ENCODE peak calls at places on chromosomes 3 and 15, in five cellular contexts. One of them, this sample, is unnamed.

GRCh38 chr3:171333784-171334464 is 126.3 kb downstream of the TNIK start:
- ATAC-seq in mucosa of descending colon: no peak
- ATAC-seq in right cardiac atrium: peak; percentile 40
- ATAC-seq in CD4-positive, alpha-beta T cell: no peak
- ATAC-seq in Right ventricle myocardium inferior: peak; percentile 44
- ATAC-seq in this sample: no peak

GRCh38 chr15:69532066-69532465 is 79.4 kb downstream of the RPLP1 start:
- ATAC-seq in mucosa of descending colon: no peak
- ATAC-seq in CD4-positive, alpha-beta T cell: no peak
- ATAC-seq in Right ventricle myocardium inferior: peak; percentile 5
- ATAC-seq in right cardiac atrium: no peak
- ATAC-seq in this sample: no peak

GRCh38 chr3:15647629-15648167 is 46.2 kb downstream of the BTD start:
- ATAC-seq in CD4-positive, alpha-beta T cell: peak; percentile 93
- ATAC-seq in right cardiac atrium: peak; percentile 46
- ATAC-seq in mucosa of descending colon: peak; percentile 76
- ATAC-seq in Right ventricle myocardium inferior: peak; percentile 15
- ATAC-seq in this sample: peak; percentile 29

GRCh38 chr3:186367631-186368030 is 5.6 kb upstream of the DGKG start:
- ATAC-seq in right cardiac atrium: no peak
- ATAC-seq in Right ventricle myocardium inferior: no peak
- ATAC-seq in mucosa of descending colon: peak; percentile 70
- ATAC-seq in CD4-positive, alpha-beta T cell: no peak
- ATAC-seq in this sample: no peak

GRCh38 chr15:68729789-68730201 is 90.9 kb downstream of the ANP32A start:
- ATAC-seq in Right ventricle myocardium inferior: peak; percentile 70
- ATAC-seq in CD4-positive, alpha-beta T cell: no peak
- ATAC-seq in mucosa of descending colon: no peak
- ATAC-seq in right cardiac atrium: peak; percentile 85
- ATAC-seq in this sample: peak; percentile 35

GRCh38 chr15:61032600-61033286 is 196.4 kb downstream of the RORA start:
- ATAC-seq in right cardiac atrium: no peak
- ATAC-seq in Right ventricle myocardium inferior: no peak
- ATAC-seq in mucosa of descending colon: peak; percentile 90
- ATAC-seq in CD4-positive, alpha-beta T cell: no peak
- ATAC-seq in this sample: no peak

GRCh38 chr15:50113187-50113505 is 5.9 kb downstream of the ATP8B4 start:
- ATAC-seq in CD4-positive, alpha-beta T cell: no peak
- ATAC-seq in Right ventricle myocardium inferior: peak; percentile 58
- ATAC-seq in mucosa of descending colon: peak; percentile 37
- ATAC-seq in right cardiac atrium: peak; percentile 26
- ATAC-seq in this sample: no peak

GRCh38 chr3:127480196-127480933 is 110.2 kb downstream of the TPRA1 start:
- ATAC-seq in Right ventricle myocardium inferior: no peak
- ATAC-seq in CD4-positive, alpha-beta T cell: no peak
- ATAC-seq in mucosa of descending colon: no peak
- ATAC-seq in right cardiac atrium: peak; percentile 73
- ATAC-seq in this sample: no peak

GRCh38 chr3:173913985-173914421 is 516.5 kb downstream of the NLGN1 start:
- ATAC-seq in Right ventricle myocardium inferior: no peak
- ATAC-seq in right cardiac atrium: no peak
- ATAC-seq in mucosa of descending colon: no peak
- ATAC-seq in CD4-positive, alpha-beta T cell: no peak
- ATAC-seq in this sample: no peak

GRCh38 chr15:33029247-33029646 is 165.3 kb downstream of the FMN1 start:
- ATAC-seq in right cardiac atrium: no peak
- ATAC-seq in mucosa of descending colon: peak; percentile 58
- ATAC-seq in Right ventricle myocardium inferior: peak; percentile 76
- ATAC-seq in CD4-positive, alpha-beta T cell: no peak
- ATAC-seq in this sample: no peak

GRCh38 chr15:64137226-64137833 is 14.2 kb upstream of the SNX22 start:
- ATAC-seq in right cardiac atrium: peak; percentile 72
- ATAC-seq in Right ventricle myocardium inferior: peak; percentile 46
- ATAC-seq in CD4-positive, alpha-beta T cell: peak; percentile 51
- ATAC-seq in mucosa of descending colon: peak; percentile 53
- ATAC-seq in this sample: peak; percentile 28

GRCh38 chr3:169952045-169952444 is 14.6 kb upstream of the SEC62 start:
- ATAC-seq in mucosa of descending colon: peak; percentile 49
- ATAC-seq in CD4-positive, alpha-beta T cell: no peak
- ATAC-seq in Right ventricle myocardium inferior: no peak
- ATAC-seq in right cardiac atrium: no peak
- ATAC-seq in this sample: no peak

GRCh38 chr3:186220365-186220764 is 111.5 kb upstream of the ETV5 start:
- ATAC-seq in mucosa of descending colon: no peak
- ATAC-seq in right cardiac atrium: no peak
- ATAC-seq in CD4-positive, alpha-beta T cell: no peak
- ATAC-seq in Right ventricle myocardium inferior: no peak
- ATAC-seq in this sample: peak; percentile 91

GRCh38 chr3:62214850-62215249 is 158.5 kb downstream of the FEZF2 start:
- ATAC-seq in mucosa of descending colon: peak; percentile 35
- ATAC-seq in right cardiac atrium: no peak
- ATAC-seq in Right ventricle myocardium inferior: no peak
- ATAC-seq in CD4-positive, alpha-beta T cell: no peak
- ATAC-seq in this sample: no peak

GRCh38 chr15:56765252-56765651 is 31.9 kb upstream of the ZNF280D start:
- ATAC-seq in CD4-positive, alpha-beta T cell: no peak
- ATAC-seq in Right ventricle myocardium inferior: no peak
- ATAC-seq in mucosa of descending colon: no peak
- ATAC-seq in right cardiac atrium: no peak
- ATAC-seq in this sample: no peak

GRCh38 chr3:123818921-123819429 is 65.2 kb downstream of the MYLK start:
- ATAC-seq in right cardiac atrium: no peak
- ATAC-seq in Right ventricle myocardium inferior: no peak
- ATAC-seq in mucosa of descending colon: peak; percentile 78
- ATAC-seq in CD4-positive, alpha-beta T cell: no peak
- ATAC-seq in this sample: peak; percentile 86

GRCh38 chr3:145943994-145944393 is 217.0 kb downstream of the PLOD2 start:
- ATAC-seq in Right ventricle myocardium inferior: no peak
- ATAC-seq in CD4-positive, alpha-beta T cell: no peak
- ATAC-seq in right cardiac atrium: no peak
- ATAC-seq in mucosa of descending colon: no peak
- ATAC-seq in this sample: no peak

GRCh38 chr3:114872588-114872987 is 274.5 kb downstream of the ZBTB20 start:
- ATAC-seq in CD4-positive, alpha-beta T cell: no peak
- ATAC-seq in right cardiac atrium: no peak
- ATAC-seq in mucosa of descending colon: no peak
- ATAC-seq in Right ventricle myocardium inferior: peak; percentile 34
- ATAC-seq in this sample: no peak

GRCh38 chr3:186025161-186025560 is 83.7 kb downstream of the ETV5 start:
- ATAC-seq in right cardiac atrium: no peak
- ATAC-seq in Right ventricle myocardium inferior: no peak
- ATAC-seq in mucosa of descending colon: no peak
- ATAC-seq in CD4-positive, alpha-beta T cell: no peak
- ATAC-seq in this sample: no peak

GRCh38 chr3:123442908-123443307 is 6.0 kb downstream of the ADCY5 start:
- ATAC-seq in CD4-positive, alpha-beta T cell: no peak
- ATAC-seq in mucosa of descending colon: no peak
- ATAC-seq in right cardiac atrium: no peak
- ATAC-seq in Right ventricle myocardium inferior: peak; percentile 33
- ATAC-seq in this sample: no peak

GRCh38 chr3:193704431-193704830 is 111.4 kb downstream of the OPA1 start:
- ATAC-seq in mucosa of descending colon: no peak
- ATAC-seq in Right ventricle myocardium inferior: no peak
- ATAC-seq in right cardiac atrium: no peak
- ATAC-seq in CD4-positive, alpha-beta T cell: no peak
- ATAC-seq in this sample: no peak

GRCh38 chr3:99760602-99761001 is 57.1 kb upstream of the CMSS1 start:
- ATAC-seq in mucosa of descending colon: no peak
- ATAC-seq in Right ventricle myocardium inferior: peak; percentile 89
- ATAC-seq in CD4-positive, alpha-beta T cell: no peak
- ATAC-seq in right cardiac atrium: peak; percentile 77
- ATAC-seq in this sample: no peak

GRCh38 chr3:192906940-192907339 is 10.7 kb downstream of the MB21D2 start:
- ATAC-seq in right cardiac atrium: no peak
- ATAC-seq in CD4-positive, alpha-beta T cell: no peak
- ATAC-seq in mucosa of descending colon: no peak
- ATAC-seq in Right ventricle myocardium inferior: no peak
- ATAC-seq in this sample: no peak

GRCh38 chr3:183959214-183959613 is 58.5 kb downstream of the ABCC5 start:
- ATAC-seq in right cardiac atrium: no peak
- ATAC-seq in mucosa of descending colon: peak; percentile 85
- ATAC-seq in Right ventricle myocardium inferior: no peak
- ATAC-seq in CD4-positive, alpha-beta T cell: no peak
- ATAC-seq in this sample: peak; percentile 93